ENCODE peak calls at places on chromosome 17, in four cellular contexts. Y, B, D and S are unnamed samples.

GRCh38 chr17:64778367-64779290 is 116.5 kb upstream of the SMURF2 start:
- DNase-seq in Y (no peak), B (no peak), D (no peak), S (no peak)

GRCh38 chr17:74825003-74825627 is 34.6 kb downstream of the GRIN2C start:
- DNase-seq in Y (no peak), B (no peak), D (no peak), S (no peak)

GRCh38 chr17:81033535-81034167 is 1.3 kb upstream of the BAIAP2 start:
- DNase-seq in Y (no peak), B (no peak), D (peak), S (no peak)

GRCh38 chr17:61411114-61411943 is 11.7 kb downstream of the TBX2 start:
- DNase-seq in Y (no peak), B (no peak), D (no peak), S (peak)

GRCh38 chr17:80922580-80923160 is 69.0 kb upstream of the CHMP6 start:
- DNase-seq in Y (no peak), B (no peak), D (no peak), S (no peak)

GRCh38 chr17:13134106-13134505 is 116.3 kb upstream of the ELAC2 start:
- DNase-seq in Y (no peak), B (no peak), D (no peak), S (no peak)

GRCh38 chr17:42009170-42009569 is 8.1 kb downstream of the DNAJC7 start:
- DNase-seq in Y (no peak), B (no peak), D (peak), S (no peak)

GRCh38 chr17:34246436-34246835 is 8.6 kb upstream of the CCL2 start:
- DNase-seq in Y (no peak), B (no peak), D (no peak), S (no peak)

GRCh38 chr17:11150946-11151345 is 90.1 kb upstream of the SHISA6 start:
- DNase-seq in Y (no peak), B (no peak), D (no peak), S (no peak)

GRCh38 chr17:57935833-57936807 is 19.1 kb downstream of the CUEDC1 start:
- DNase-seq in Y (no peak), B (no peak), D (peak), S (no peak)

GRCh38 chr17:68600881-68601564 is at the start of gene FAM20A:
- DNase-seq in Y (no peak), B (no peak), D (no peak), S (no peak)

GRCh38 chr17:72569193-72569946 is 448.6 kb downstream of the SOX9 start:
- DNase-seq in Y (no peak), B (no peak), D (peak), S (no peak)

GRCh38 chr17:31580331-31581021 is 189.0 kb downstream of the RAB11FIP4 start:
- DNase-seq in Y (no peak), B (no peak), D (no peak), S (no peak)

GRCh38 chr17:79997004-79997673 is 38.5 kb downstream of the TBC1D16 start:
- DNase-seq in Y (no peak), B (peak), D (no peak), S (no peak)

GRCh38 chr17:60077672-60078519 is 825 bp downstream of the HEATR6 start:
- DNase-seq in Y (peak), B (no peak), D (no peak), S (no peak)

GRCh38 chr17:71792966-71793365 is 327.9 kb upstream of the SOX9 start:
- DNase-seq in Y (no peak), B (no peak), D (no peak), S (no peak)

GRCh38 chr17:63439682-63440081 is 6.4 kb downstream of the CYB561 start:
- DNase-seq in Y (no peak), B (no peak), D (no peak), S (no peak)

GRCh38 chr17:35121315-35121714 is at the start of gene FNDC8:
- DNase-seq in Y (no peak), B (no peak), D (no peak), S (no peak)

GRCh38 chr17:73592531-73592961 is 51.7 kb downstream of the SDK2 start:
- DNase-seq in Y (no peak), B (no peak), D (no peak), S (no peak)

GRCh38 chr17:72219136-72219823 is 98.5 kb downstream of the SOX9 start:
- DNase-seq in Y (no peak), B (no peak), D (no peak), S (no peak)

GRCh38 chr17:8556074-8556473 is 74.5 kb downstream of the MYH10 start:
- DNase-seq in Y (no peak), B (no peak), D (no peak), S (no peak)

GRCh38 chr17:38867179-38867994 is 2.5 kb upstream of the LASP1 start:
- DNase-seq in Y (peak), B (peak), D (peak), S (peak)

GRCh38 chr17:79075433-79075805 is 795 bp downstream of the ENGASE start:
- DNase-seq in Y (no peak), B (no peak), D (no peak), S (no peak)

GRCh38 chr17:9897569-9897968 is 7.5 kb downstream of the RCVRN start:
- DNase-seq in Y (no peak), B (no peak), D (no peak), S (no peak)

GRCh38 chr17:46212634-46213435 is 19.6 kb upstream of the KANSL1 start:
- DNase-seq in Y (peak), B (no peak), D (peak), S (no peak)

GRCh38 chr17:28326114-28326513 is 7.1 kb downstream of the TMEM97 start:
- DNase-seq in Y (no peak), B (no peak), D (no peak), S (no peak)

GRCh38 chr17:77647531-77647930 is 311.0 kb upstream of the TNRC6C start:
- DNase-seq in Y (no peak), B (no peak), D (no peak), S (no peak)

GRCh38 chr17:45046536-45047125 is 4.8 kb downstream of the DCAKD start:
- DNase-seq in Y (no peak), B (peak), D (no peak), S (no peak)

GRCh38 chr17:21522755-21523154 is 146.6 kb downstream of the KCNJ12 start:
- DNase-seq in Y (no peak), B (no peak), D (no peak), S (peak)
- TF ChIP-seq EP300 in Y (no peak), B (no peak), D (no peak), S (no peak)

DNA sequence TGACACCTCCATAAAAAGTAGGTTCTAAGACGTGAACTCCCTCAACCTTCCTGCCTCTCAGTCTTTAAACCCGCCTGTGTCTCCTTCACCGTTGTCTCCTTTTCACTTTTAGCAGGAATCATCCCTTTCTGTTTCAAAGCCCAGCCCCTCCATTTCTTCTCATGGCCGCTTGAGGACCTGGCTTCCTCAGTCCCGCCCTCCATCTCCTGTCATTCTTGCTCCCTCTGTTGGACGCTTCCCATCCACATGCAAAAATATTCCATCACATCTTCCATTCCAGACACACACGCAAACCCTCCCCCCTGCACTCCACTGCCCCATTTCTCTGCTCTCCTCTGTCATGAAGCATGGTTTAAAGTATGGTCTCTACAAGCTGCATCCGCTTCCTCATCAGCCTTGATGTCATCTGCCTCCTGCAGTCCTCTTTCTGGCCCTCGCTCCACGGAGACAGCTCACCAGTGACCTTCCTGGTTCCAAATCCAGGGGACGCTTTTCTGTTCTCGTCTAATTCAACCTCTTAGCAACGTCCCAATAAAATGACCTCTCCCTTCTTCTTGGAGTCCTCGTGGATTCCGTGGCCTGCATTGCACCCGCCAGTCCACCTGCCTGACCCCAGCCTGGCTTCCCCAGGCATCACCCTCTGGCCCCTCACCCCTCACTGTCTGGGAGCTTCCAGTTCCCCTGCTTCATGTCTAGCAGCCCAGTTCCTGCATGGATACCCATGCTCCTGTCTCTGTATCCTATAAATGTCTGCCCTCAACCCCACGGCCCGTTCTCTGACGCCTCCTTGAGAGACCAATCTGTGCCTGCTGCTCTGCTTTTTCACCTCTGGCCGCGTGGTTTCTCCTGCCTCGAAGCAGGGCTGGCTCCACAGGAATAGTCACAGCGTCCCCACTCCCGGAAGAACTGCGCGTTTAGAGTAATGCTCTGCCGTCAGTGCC is 26.2 kb downstream of the ANKRD40 start:
- DNase-seq in Y (peak), B (no peak), D (peak), S (no peak)
- TF ChIP-seq CREB1 in Y (no peak), B (no peak), D (no peak), S (no peak)

GRCh38 chr17:76515291-76515949 is 14.2 kb upstream of the RHBDF2 start:
- DNase-seq in Y (no peak), B (peak), D (no peak), S (no peak)
- TF ChIP-seq EP300 in Y (no peak), B (peak), D (no peak), S (no peak)

GRCh38 chr17:43720311-43721060 is 38.1 kb downstream of the SOST start:
- DNase-seq in Y (peak), B (no peak), D (peak), S (peak)
- TF ChIP-seq CREB1 in Y (no peak), B (peak), D (no peak), S (peak)

GRCh38 chr17:48024149-48025039 is 13.2 kb downstream of the COPZ2 start:
- DNase-seq in Y (peak), B (no peak), D (no peak), S (no peak)
- TF ChIP-seq EP300 in Y (no peak), B (no peak), D (no peak), S (no peak)

DNA sequence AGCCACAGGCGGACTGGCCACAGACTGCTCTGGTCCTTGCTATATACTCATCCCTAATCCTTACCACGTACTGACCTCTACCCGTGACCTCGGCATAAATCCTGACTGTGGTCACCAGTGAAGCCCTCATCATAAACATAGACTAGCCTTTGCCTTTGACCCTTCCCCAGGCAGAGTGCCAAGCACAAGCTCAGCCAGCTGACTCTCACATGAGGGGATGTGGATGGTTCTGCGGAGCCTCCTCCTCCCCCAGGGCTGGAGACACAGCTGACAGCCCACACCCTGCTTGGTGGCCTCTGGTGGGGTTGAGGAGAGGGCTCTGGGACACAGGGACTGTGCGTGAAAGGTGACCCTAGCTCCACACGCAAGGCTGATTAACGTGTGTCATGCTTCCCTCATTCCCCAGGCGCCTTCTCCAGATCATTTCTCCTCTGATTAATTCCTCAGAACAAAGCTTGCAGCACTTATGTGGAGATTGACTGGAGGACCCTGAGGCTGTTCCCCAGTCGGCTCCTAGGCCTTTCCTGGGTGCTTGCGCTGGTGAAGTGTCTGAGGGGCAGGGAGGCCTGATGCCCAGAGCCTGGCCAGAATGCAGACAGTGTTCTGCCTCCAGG is 241.5 kb upstream of the NLRP1 start:
- DNase-seq in Y (no peak), B (no peak), D (no peak), S (no peak)
- TF ChIP-seq CREB1 in Y (no peak), B (no peak), D (no peak), S (no peak)

GRCh38 chr17:49687878-49688491 is 10.1 kb upstream of the SPOP start:
- DNase-seq in Y (no peak), B (no peak), D (peak), S (no peak)
- TF ChIP-seq EP300 in Y (no peak), B (no peak), D (no peak), S (no peak)

DNA sequence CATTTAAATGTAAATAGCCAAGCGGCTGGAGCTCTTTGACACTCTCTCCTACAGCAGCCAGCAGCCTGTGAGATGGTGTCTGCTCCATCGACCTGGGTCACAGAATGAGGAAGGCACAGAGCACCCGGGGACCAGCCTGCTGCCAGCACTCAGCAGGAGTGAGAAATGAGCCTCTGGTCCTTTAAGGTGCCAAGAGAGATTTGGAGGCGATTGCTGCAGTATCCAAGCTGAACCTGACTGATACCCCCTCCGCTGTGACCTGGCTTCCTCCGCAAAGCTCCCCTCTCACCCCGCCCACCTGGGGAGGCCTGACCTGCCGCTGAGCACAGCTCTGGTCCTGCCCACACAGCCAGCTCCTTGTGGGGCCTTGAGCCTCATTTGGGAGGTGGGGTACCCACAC is 7.7 kb downstream of the ATP2A3 start:
- DNase-seq in Y (no peak), B (no peak), D (no peak), S (no peak)
- TF ChIP-seq CREB1 in Y (no peak), B (no peak), D (no peak), S (no peak)

GRCh38 chr17:7021993-7022778 is 664 bp upstream of the BCL6B start:
- DNase-seq in Y (peak), B (no peak), D (no peak), S (peak)
- TF ChIP-seq EP300 in Y (no peak), B (no peak), D (no peak), S (no peak)